ENCODE peak calls at places on chromosomes 1 and 21, in five cellular contexts. One of them, this sample, is unnamed.

GRCh38 chr1:22769932-22770331 is 59.3 kb downstream of the EPHB2 start:
- DNase-seq in psoas muscle: no peak
- DNase-seq in neural crest cell: no peak
- DNase-seq in progenitor cell of endocrine pancreas: no peak
- DNase-seq in transverse colon: no peak
- DNase-seq in this sample: no peak

GRCh38 chr1:226809785-226810571 is 60.4 kb upstream of the PSEN2 start:
- DNase-seq in transverse colon: no peak
- DNase-seq in psoas muscle: no peak
- DNase-seq in neural crest cell: no peak
- DNase-seq in progenitor cell of endocrine pancreas: no peak
- DNase-seq in this sample: no peak

GRCh38 chr21:17607684-17608083 is 5.0 kb downstream of the BTG3 start:
- DNase-seq in transverse colon: no peak
- DNase-seq in progenitor cell of endocrine pancreas: no peak
- DNase-seq in psoas muscle: no peak
- DNase-seq in neural crest cell: no peak
- DNase-seq in this sample: no peak

GRCh38 chr1:39980555-39981313 is 25.8 kb downstream of the MFSD2A start:
- DNase-seq in psoas muscle: no peak
- DNase-seq in neural crest cell: no peak
- DNase-seq in progenitor cell of endocrine pancreas: no peak
- DNase-seq in transverse colon: peak
- DNase-seq in this sample: no peak

GRCh38 chr1:56647106-56647505 is 2.0 kb downstream of the PRKAA2 start:
- DNase-seq in psoas muscle: no peak
- DNase-seq in transverse colon: no peak
- DNase-seq in neural crest cell: no peak
- DNase-seq in progenitor cell of endocrine pancreas: no peak
- DNase-seq in this sample: no peak

GRCh38 chr1:225508538-225509375 is 80.9 kb upstream of the LBR start:
- DNase-seq in psoas muscle: no peak
- DNase-seq in progenitor cell of endocrine pancreas: no peak
- DNase-seq in neural crest cell: no peak
- DNase-seq in transverse colon: no peak
- DNase-seq in this sample: no peak

GRCh38 chr1:243505986-243506689 is 250.3 kb downstream of the SDCCAG8 start:
- DNase-seq in neural crest cell: no peak
- DNase-seq in transverse colon: no peak
- DNase-seq in psoas muscle: peak
- DNase-seq in progenitor cell of endocrine pancreas: no peak
- DNase-seq in this sample: no peak

GRCh38 chr1:46517932-46518498 is 28.4 kb downstream of the DMBX1 start:
- DNase-seq in progenitor cell of endocrine pancreas: no peak
- DNase-seq in psoas muscle: peak
- DNase-seq in neural crest cell: no peak
- DNase-seq in transverse colon: peak
- DNase-seq in this sample: no peak

GRCh38 chr1:207308451-207309190 is 12.9 kb upstream of the CD55 start:
- DNase-seq in progenitor cell of endocrine pancreas: no peak
- DNase-seq in neural crest cell: no peak
- DNase-seq in psoas muscle: no peak
- DNase-seq in transverse colon: no peak
- DNase-seq in this sample: no peak

GRCh38 chr1:202283991-202284390 is 57.7 kb downstream of the UBE2T start:
- DNase-seq in transverse colon: no peak
- DNase-seq in neural crest cell: no peak
- DNase-seq in progenitor cell of endocrine pancreas: no peak
- DNase-seq in psoas muscle: no peak
- DNase-seq in this sample: no peak

GRCh38 chr1:240998441-240999015 is 358.5 kb downstream of the RGS7 start:
- DNase-seq in neural crest cell: no peak
- DNase-seq in transverse colon: no peak
- DNase-seq in progenitor cell of endocrine pancreas: no peak
- DNase-seq in psoas muscle: no peak
- DNase-seq in this sample: no peak

GRCh38 chr1:44405041-44405803 is at the start of gene RNF220:
- DNase-seq in transverse colon: peak
- DNase-seq in progenitor cell of endocrine pancreas: peak
- DNase-seq in psoas muscle: peak
- DNase-seq in neural crest cell: peak
- DNase-seq in this sample: peak

GRCh38 chr1:222240536-222241181 is 307.2 kb downstream of the HHIPL2 start:
- DNase-seq in transverse colon: no peak
- DNase-seq in neural crest cell: no peak
- DNase-seq in psoas muscle: no peak
- DNase-seq in progenitor cell of endocrine pancreas: no peak
- DNase-seq in this sample: no peak

GRCh38 chr21:31460985-31461384 is 116.9 kb upstream of the TIAM1 start:
- DNase-seq in psoas muscle: no peak
- DNase-seq in progenitor cell of endocrine pancreas: no peak
- DNase-seq in transverse colon: no peak
- DNase-seq in neural crest cell: no peak
- DNase-seq in this sample: no peak

GRCh38 chr1:217627431-217627830 is 3.5 kb downstream of the GPATCH2 start:
- DNase-seq in transverse colon: no peak
- DNase-seq in neural crest cell: no peak
- DNase-seq in progenitor cell of endocrine pancreas: no peak
- DNase-seq in psoas muscle: no peak
- DNase-seq in this sample: no peak

GRCh38 chr1:217626321-217626720 is 4.6 kb downstream of the GPATCH2 start:
- DNase-seq in neural crest cell: no peak
- DNase-seq in progenitor cell of endocrine pancreas: no peak
- DNase-seq in transverse colon: no peak
- DNase-seq in psoas muscle: no peak
- DNase-seq in this sample: no peak

DNA sequence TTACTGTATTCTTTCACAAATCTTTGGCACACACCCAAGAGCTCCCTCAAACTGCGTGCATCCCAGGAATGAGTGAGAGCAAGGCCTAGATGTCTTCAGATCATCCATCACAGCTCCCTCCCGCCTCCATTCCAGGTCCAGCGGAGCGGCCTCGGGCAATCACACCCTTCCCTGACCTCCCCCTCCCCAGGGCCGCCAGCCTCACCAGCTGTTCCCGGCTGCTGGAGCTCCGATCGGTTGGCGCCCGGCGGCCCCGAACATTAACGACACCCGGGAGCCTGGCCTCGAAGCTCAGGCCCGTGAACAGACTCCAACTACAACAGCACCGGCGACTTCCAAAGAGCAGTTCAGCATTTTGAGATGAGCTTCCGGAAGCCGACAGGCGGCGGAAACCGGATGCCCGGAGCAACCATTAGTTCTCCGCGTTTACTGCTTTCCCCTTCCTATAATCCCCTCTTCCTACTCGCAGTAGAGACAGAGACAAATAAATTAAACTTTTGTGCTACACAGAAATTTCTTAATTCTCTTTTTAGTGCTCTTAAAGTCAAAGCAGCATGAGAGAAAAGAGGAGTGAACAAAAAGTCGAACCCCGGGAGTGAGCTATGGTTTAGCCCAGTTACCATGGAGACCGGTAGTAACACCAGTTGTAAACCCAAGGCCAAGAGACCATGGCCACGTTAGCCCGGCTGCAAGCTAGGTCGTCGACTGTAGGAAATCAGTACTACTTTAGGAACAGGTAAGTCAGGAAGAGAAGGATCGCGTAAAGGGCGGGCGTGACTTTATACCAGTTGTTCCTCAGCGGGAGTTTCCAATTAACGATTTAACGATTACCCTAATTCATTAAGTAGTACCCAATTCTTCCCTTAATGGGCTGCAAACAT is at the start of the genes GPATCH2 and SPATA17:
- DNase-seq in transverse colon: peak
- DNase-seq in neural crest cell: peak
- DNase-seq in progenitor cell of endocrine pancreas: peak
- DNase-seq in psoas muscle: peak
- DNase-seq in this sample: peak
- TF ChIP-seq CTCF in transverse colon: peak
- TF ChIP-seq CTCF in neural crest cell: peak
- TF ChIP-seq CTCF in progenitor cell of endocrine pancreas: peak
- TF ChIP-seq CTCF in psoas muscle: peak
- TF ChIP-seq CTCF in this sample: no peak

GRCh38 chr1:38064232-38064903 is 17.8 kb upstream of the POU3F1 start:
- DNase-seq in neural crest cell: peak
- DNase-seq in transverse colon: no peak
- DNase-seq in psoas muscle: no peak
- DNase-seq in progenitor cell of endocrine pancreas: no peak
- DNase-seq in this sample: no peak

GRCh38 chr1:38068220-38068979 is 21.8 kb upstream of the POU3F1 start:
- DNase-seq in psoas muscle: no peak
- DNase-seq in neural crest cell: no peak
- DNase-seq in progenitor cell of endocrine pancreas: no peak
- DNase-seq in transverse colon: no peak
- DNase-seq in this sample: no peak

GRCh38 chr1:38071530-38072266 is 25.1 kb upstream of the POU3F1 start:
- DNase-seq in psoas muscle: no peak
- DNase-seq in neural crest cell: no peak
- DNase-seq in transverse colon: no peak
- DNase-seq in progenitor cell of endocrine pancreas: no peak
- DNase-seq in this sample: no peak

GRCh38 chr1:38072858-38073257 is 26.3 kb upstream of the POU3F1 start:
- DNase-seq in transverse colon: no peak
- DNase-seq in neural crest cell: no peak
- DNase-seq in progenitor cell of endocrine pancreas: no peak
- DNase-seq in psoas muscle: no peak
- DNase-seq in this sample: no peak

DNA sequence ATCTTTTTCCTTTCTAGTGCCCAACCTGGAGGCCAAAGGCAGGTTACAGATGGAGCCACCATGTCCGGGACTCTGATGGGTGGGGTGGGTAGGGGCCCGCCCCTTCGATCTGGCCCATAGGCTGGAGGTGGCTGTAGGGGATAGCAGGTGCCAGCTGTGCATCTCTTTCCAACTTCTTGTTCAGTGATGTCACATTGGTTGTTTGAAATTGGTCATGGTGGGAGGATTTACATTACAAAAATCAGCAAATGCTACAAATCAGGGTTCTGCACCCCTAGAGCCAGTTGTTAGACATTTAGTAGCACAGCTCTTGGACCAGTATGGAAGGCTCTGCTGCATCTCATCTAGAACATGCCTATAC is 22.4 kb upstream of the POU3F1 start:
- DNase-seq in transverse colon: no peak
- DNase-seq in neural crest cell: no peak
- DNase-seq in psoas muscle: no peak
- DNase-seq in progenitor cell of endocrine pancreas: no peak
- DNase-seq in this sample: no peak
- TF ChIP-seq CTCF in transverse colon: no peak
- TF ChIP-seq CTCF in neural crest cell: no peak
- TF ChIP-seq CTCF in psoas muscle: no peak
- TF ChIP-seq CTCF in progenitor cell of endocrine pancreas: no peak
- TF ChIP-seq CTCF in this sample: no peak

GRCh38 chr1:25560788-25561187 is 17.4 kb downstream of the LDLRAP1 start:
- DNase-seq in progenitor cell of endocrine pancreas: no peak
- DNase-seq in transverse colon: no peak
- DNase-seq in neural crest cell: no peak
- DNase-seq in psoas muscle: peak
- DNase-seq in this sample: no peak
- TF ChIP-seq CTCF in progenitor cell of endocrine pancreas: no peak
- TF ChIP-seq CTCF in transverse colon: no peak
- TF ChIP-seq CTCF in neural crest cell: no peak
- TF ChIP-seq CTCF in psoas muscle: no peak
- TF ChIP-seq CTCF in this sample: no peak

GRCh38 chr1:30771005-30771404 is 13.4 kb upstream of the LAPTM5 start:
- DNase-seq in transverse colon: no peak
- DNase-seq in neural crest cell: no peak
- DNase-seq in psoas muscle: no peak
- DNase-seq in progenitor cell of endocrine pancreas: no peak
- DNase-seq in this sample: no peak
- TF ChIP-seq CTCF in transverse colon: no peak
- TF ChIP-seq CTCF in neural crest cell: no peak
- TF ChIP-seq CTCF in psoas muscle: no peak
- TF ChIP-seq CTCF in progenitor cell of endocrine pancreas: no peak
- TF ChIP-seq CTCF in this sample: no peak

DNA sequence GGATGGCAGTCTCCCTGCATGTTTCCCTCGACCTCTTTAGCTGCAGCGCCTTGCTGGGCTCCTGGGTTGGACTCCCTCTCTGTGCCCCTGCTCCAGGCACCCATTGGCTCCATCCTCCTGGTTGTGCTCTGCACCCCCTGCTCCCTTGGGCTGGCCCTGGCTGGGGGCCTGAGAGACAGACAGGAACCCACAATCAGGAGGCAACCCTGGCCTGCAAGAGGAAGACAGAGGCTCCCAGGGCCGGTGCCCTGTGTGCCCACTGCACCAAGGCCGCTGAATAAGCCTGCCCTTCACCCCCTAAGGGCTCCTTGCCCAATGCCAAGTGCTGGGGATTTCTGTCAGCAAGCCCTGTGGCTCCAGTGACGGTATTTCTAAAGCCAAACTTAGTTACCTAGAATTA is 31.5 kb upstream of the LHX4 start:
- DNase-seq in transverse colon: no peak
- DNase-seq in psoas muscle: no peak
- DNase-seq in neural crest cell: no peak
- DNase-seq in progenitor cell of endocrine pancreas: no peak
- DNase-seq in this sample: no peak
- TF ChIP-seq CTCF in transverse colon: no peak
- TF ChIP-seq CTCF in psoas muscle: no peak
- TF ChIP-seq CTCF in neural crest cell: no peak
- TF ChIP-seq CTCF in progenitor cell of endocrine pancreas: no peak
- TF ChIP-seq CTCF in this sample: no peak

GRCh38 chr1:215797859-215798258 is 230.8 kb downstream of the KCTD3 start:
- DNase-seq in neural crest cell: no peak
- DNase-seq in psoas muscle: no peak
- DNase-seq in transverse colon: no peak
- DNase-seq in progenitor cell of endocrine pancreas: no peak
- DNase-seq in this sample: no peak

GRCh38 chr1:215794151-215794550 is 227.0 kb downstream of the KCTD3 start:
- DNase-seq in psoas muscle: no peak
- DNase-seq in neural crest cell: no peak
- DNase-seq in progenitor cell of endocrine pancreas: no peak
- DNase-seq in transverse colon: no peak
- DNase-seq in this sample: no peak

GRCh38 chr1:215789981-215790380 is 222.9 kb downstream of the KCTD3 start:
- DNase-seq in progenitor cell of endocrine pancreas: no peak
- DNase-seq in psoas muscle: no peak
- DNase-seq in neural crest cell: no peak
- DNase-seq in transverse colon: no peak
- DNase-seq in this sample: no peak

DNA sequence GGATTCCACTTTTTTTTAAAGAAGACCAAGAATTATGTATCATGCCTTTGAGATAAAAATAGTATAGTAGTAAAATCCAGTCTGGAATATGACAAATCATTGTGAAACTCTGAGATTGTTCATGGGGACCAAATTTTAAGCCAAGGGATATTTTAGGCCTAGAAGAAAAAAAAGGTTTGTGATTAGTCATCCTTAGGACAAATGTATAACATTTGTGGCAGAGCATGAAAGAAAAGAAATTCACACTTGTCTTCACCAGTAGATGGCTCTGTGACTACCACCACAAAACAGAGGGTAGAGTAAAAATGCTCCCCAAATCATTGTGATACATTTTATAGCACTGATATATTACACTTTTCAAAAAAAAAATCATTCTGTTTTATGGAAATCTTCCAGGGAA is 226.1 kb downstream of the KCTD3 start:
- DNase-seq in psoas muscle: no peak
- DNase-seq in progenitor cell of endocrine pancreas: no peak
- DNase-seq in neural crest cell: no peak
- DNase-seq in transverse colon: no peak
- DNase-seq in this sample: no peak
- TF ChIP-seq CTCF in psoas muscle: no peak
- TF ChIP-seq CTCF in progenitor cell of endocrine pancreas: peak
- TF ChIP-seq CTCF in neural crest cell: peak
- TF ChIP-seq CTCF in transverse colon: no peak
- TF ChIP-seq CTCF in this sample: peak

GRCh38 chr1:17606826-17607440 is 67.4 kb downstream of the ARHGEF10L start:
- DNase-seq in progenitor cell of endocrine pancreas: peak
- DNase-seq in transverse colon: peak
- DNase-seq in psoas muscle: peak
- DNase-seq in neural crest cell: peak
- DNase-seq in this sample: peak
- TF ChIP-seq CTCF in progenitor cell of endocrine pancreas: peak
- TF ChIP-seq CTCF in transverse colon: peak
- TF ChIP-seq CTCF in psoas muscle: peak
- TF ChIP-seq CTCF in neural crest cell: peak
- TF ChIP-seq CTCF in this sample: peak